ENCODE peak calls at places on chromosomes 11 and 22, in six cellular contexts. One of them, this sample, is unnamed.

GRCh38 chr11:104999716-105000115 is 23.3 kb downstream of the CASP5 start:
- DNase-seq in PC-3: no peak
- DNase-seq in amniotic stem cell: no peak
- DNase-seq in pulmonary artery endothelial cell: no peak
- DNase-seq in GM04504: no peak
- DNase-seq in stimulated activated CD8-positive, alpha-beta memory T cell treated with anti-CD3 and anti-CD28 coated beads, Interleukin-15, amount 100 ng/mL, for 1 hour: no peak
- DNase-seq in this sample: no peak

GRCh38 chr11:85132839-85133238 is 494.3 kb downstream of the DLG2 start:
- DNase-seq in PC-3: no peak
- DNase-seq in amniotic stem cell: no peak
- DNase-seq in pulmonary artery endothelial cell: no peak
- DNase-seq in GM04504: no peak
- DNase-seq in stimulated activated CD8-positive, alpha-beta memory T cell treated with anti-CD3 and anti-CD28 coated beads, Interleukin-15, amount 100 ng/mL, for 1 hour: no peak
- DNase-seq in this sample: no peak

GRCh38 chr11:12587333-12587997 is 86.8 kb upstream of the TEAD1 start:
- DNase-seq in PC-3: peak; percentile 91
- DNase-seq in amniotic stem cell: no peak
- DNase-seq in pulmonary artery endothelial cell: no peak
- DNase-seq in GM04504: no peak
- DNase-seq in stimulated activated CD8-positive, alpha-beta memory T cell treated with anti-CD3 and anti-CD28 coated beads, Interleukin-15, amount 100 ng/mL, for 1 hour: no peak
- DNase-seq in this sample: no peak

GRCh38 chr22:50456466-50457234 is 18.2 kb downstream of the SBF1 start:
- DNase-seq in PC-3: no peak
- DNase-seq in amniotic stem cell: no peak
- DNase-seq in pulmonary artery endothelial cell: no peak
- DNase-seq in GM04504: no peak
- DNase-seq in stimulated activated CD8-positive, alpha-beta memory T cell treated with anti-CD3 and anti-CD28 coated beads, Interleukin-15, amount 100 ng/mL, for 1 hour: no peak
- DNase-seq in this sample: no peak

GRCh38 chr11:10305964-10306918 is 1.4 kb downstream of the ADM start:
- DNase-seq in PC-3: peak; percentile 34
- DNase-seq in amniotic stem cell: no peak
- DNase-seq in pulmonary artery endothelial cell: no peak
- DNase-seq in GM04504: no peak
- DNase-seq in stimulated activated CD8-positive, alpha-beta memory T cell treated with anti-CD3 and anti-CD28 coated beads, Interleukin-15, amount 100 ng/mL, for 1 hour: no peak
- DNase-seq in this sample: no peak

GRCh38 chr11:17431139-17431538 is 42.7 kb upstream of the KCNJ11 start:
- DNase-seq in PC-3: no peak
- DNase-seq in amniotic stem cell: no peak
- DNase-seq in pulmonary artery endothelial cell: no peak
- DNase-seq in GM04504: no peak
- DNase-seq in stimulated activated CD8-positive, alpha-beta memory T cell treated with anti-CD3 and anti-CD28 coated beads, Interleukin-15, amount 100 ng/mL, for 1 hour: no peak
- DNase-seq in this sample: no peak

GRCh38 chr22:38230108-38230825 is 28.5 kb downstream of the MAFF start:
- DNase-seq in PC-3: peak; percentile 26
- DNase-seq in amniotic stem cell: no peak
- DNase-seq in pulmonary artery endothelial cell: peak; percentile 68
- DNase-seq in GM04504: peak; percentile 24
- DNase-seq in stimulated activated CD8-positive, alpha-beta memory T cell treated with anti-CD3 and anti-CD28 coated beads, Interleukin-15, amount 100 ng/mL, for 1 hour: no peak
- DNase-seq in this sample: no peak

GRCh38 chr11:104402812-104403521 is 239.0 kb upstream of the PDGFD start:
- DNase-seq in PC-3: no peak
- DNase-seq in amniotic stem cell: no peak
- DNase-seq in pulmonary artery endothelial cell: no peak
- DNase-seq in GM04504: no peak
- DNase-seq in stimulated activated CD8-positive, alpha-beta memory T cell treated with anti-CD3 and anti-CD28 coated beads, Interleukin-15, amount 100 ng/mL, for 1 hour: no peak
- DNase-seq in this sample: no peak

GRCh38 chr11:116412118-116412889 is 360.5 kb downstream of the BUD13 start:
- DNase-seq in PC-3: peak; percentile 43
- DNase-seq in amniotic stem cell: no peak
- DNase-seq in pulmonary artery endothelial cell: no peak
- DNase-seq in GM04504: no peak
- DNase-seq in stimulated activated CD8-positive, alpha-beta memory T cell treated with anti-CD3 and anti-CD28 coated beads, Interleukin-15, amount 100 ng/mL, for 1 hour: no peak
- DNase-seq in this sample: no peak

GRCh38 chr11:130737041-130737830 is 179.0 kb downstream of the SNX19 start:
- DNase-seq in PC-3: no peak
- DNase-seq in amniotic stem cell: no peak
- DNase-seq in pulmonary artery endothelial cell: no peak
- DNase-seq in GM04504: no peak
- DNase-seq in stimulated activated CD8-positive, alpha-beta memory T cell treated with anti-CD3 and anti-CD28 coated beads, Interleukin-15, amount 100 ng/mL, for 1 hour: no peak
- DNase-seq in this sample: no peak

GRCh38 chr11:1928891-1929541 is 9.5 kb downstream of the TNNT3 start:
- DNase-seq in PC-3: no peak
- DNase-seq in amniotic stem cell: no peak
- DNase-seq in pulmonary artery endothelial cell: no peak
- DNase-seq in GM04504: no peak
- DNase-seq in stimulated activated CD8-positive, alpha-beta memory T cell treated with anti-CD3 and anti-CD28 coated beads, Interleukin-15, amount 100 ng/mL, for 1 hour: no peak
- DNase-seq in this sample: no peak

GRCh38 chr11:125428486-125429173 is 67.4 kb downstream of the FEZ1 start:
- DNase-seq in PC-3: peak; percentile 23
- DNase-seq in amniotic stem cell: no peak
- DNase-seq in pulmonary artery endothelial cell: no peak
- DNase-seq in GM04504: no peak
- DNase-seq in stimulated activated CD8-positive, alpha-beta memory T cell treated with anti-CD3 and anti-CD28 coated beads, Interleukin-15, amount 100 ng/mL, for 1 hour: no peak
- DNase-seq in this sample: no peak

GRCh38 chr11:9017773-9018172 is 14.0 kb upstream of the NRIP3 start:
- DNase-seq in PC-3: no peak
- DNase-seq in amniotic stem cell: no peak
- DNase-seq in pulmonary artery endothelial cell: no peak
- DNase-seq in GM04504: peak; percentile 74
- DNase-seq in stimulated activated CD8-positive, alpha-beta memory T cell treated with anti-CD3 and anti-CD28 coated beads, Interleukin-15, amount 100 ng/mL, for 1 hour: no peak
- DNase-seq in this sample: no peak

GRCh38 chr22:23080542-23081290 is 10.4 kb downstream of the GNAZ start:
- DNase-seq in PC-3: no peak
- DNase-seq in amniotic stem cell: no peak
- DNase-seq in pulmonary artery endothelial cell: no peak
- DNase-seq in GM04504: no peak
- DNase-seq in stimulated activated CD8-positive, alpha-beta memory T cell treated with anti-CD3 and anti-CD28 coated beads, Interleukin-15, amount 100 ng/mL, for 1 hour: no peak
- DNase-seq in this sample: no peak

GRCh38 chr11:28673687-28674431 is 565.7 kb downstream of the METTL15 start:
- DNase-seq in PC-3: peak; percentile 85
- DNase-seq in amniotic stem cell: no peak
- DNase-seq in pulmonary artery endothelial cell: no peak
- DNase-seq in GM04504: peak; percentile 78
- DNase-seq in stimulated activated CD8-positive, alpha-beta memory T cell treated with anti-CD3 and anti-CD28 coated beads, Interleukin-15, amount 100 ng/mL, for 1 hour: no peak
- DNase-seq in this sample: no peak

GRCh38 chr11:19954899-19955298 is 205.4 kb downstream of the DBX1 start:
- DNase-seq in PC-3: peak; percentile 24
- DNase-seq in amniotic stem cell: no peak
- DNase-seq in pulmonary artery endothelial cell: no peak
- DNase-seq in GM04504: no peak
- DNase-seq in stimulated activated CD8-positive, alpha-beta memory T cell treated with anti-CD3 and anti-CD28 coated beads, Interleukin-15, amount 100 ng/mL, for 1 hour: no peak
- DNase-seq in this sample: no peak

This sample was measured in NCI-H524 treated with DMSO at 0.1 percent for 48 hours.